ENCODE peak calls at places on chromosome 22, in four cellular contexts. Q is HepG2, A is HCT116, I is K562. D is an unnamed sample.

GRCh38 chr22:34960005-34960404 is 106.0 kb upstream of the ISX start:
- DNase-seq in Q (no peak), I (no peak), A (no peak), D (no peak)

GRCh38 chr22:20155330-20156041 is 4.6 kb upstream of the CCDC188 start:
- DNase-seq in A (no peak), I (no peak), Q (peak), D (no peak)

GRCh38 chr22:39952347-39952746 is 7.8 kb upstream of the TMA7B start:
- DNase-seq in Q (no peak), A (no peak), I (no peak), D (no peak)

GRCh38 chr22:38240734-38241252 is 32.0 kb downstream of the TMEM184B start:
- DNase-seq in A (peak), Q (no peak), I (peak), D (no peak)

GRCh38 chr22:32477608-32478007 is 3.0 kb downstream of the FBXO7 start:
- DNase-seq in A (no peak), Q (no peak), I (no peak), D (no peak)

GRCh38 chr22:32870474-32870873 is 69.0 kb downstream of the TIMP3 start:
- DNase-seq in Q (no peak), I (no peak), A (no peak), D (no peak)

GRCh38 chr22:25402501-25403283 is 161.8 kb upstream of the GRK3 start:
- DNase-seq in A (no peak), I (peak), Q (peak), D (no peak)

GRCh38 chr22:44340271-44341239 is 27.8 kb upstream of the SHISAL1 start:
- DNase-seq in Q (no peak), I (no peak), A (no peak), D (no peak)

GRCh38 chr22:41697126-41697775 is 2.1 kb upstream of the MEI1 start:
- DNase-seq in Q (peak), I (peak), A (peak), D (peak)

GRCh38 chr22:35624547-35624946 is 7.4 kb upstream of the MB start:
- DNase-seq in I (no peak), Q (no peak), A (no peak), D (no peak)

GRCh38 chr22:32584650-32585049 is 110.0 kb downstream of the FBXO7 start:
- DNase-seq in I (no peak), Q (no peak), A (no peak), D (no peak)

GRCh38 chr22:38755155-38755910 is 465 bp downstream of the SUN2 start:
- DNase-seq in A (no peak), I (peak), Q (peak), D (no peak)

GRCh38 chr22:41862160-41862529 is 29.2 kb downstream of the SREBF2 start:
- DNase-seq in Q (peak), A (no peak), I (peak), D (no peak)

GRCh38 chr22:17072877-17073276 is 11.9 kb upstream of the IL17RA start:
- DNase-seq in I (no peak), A (no peak), Q (no peak), D (no peak)

GRCh38 chr22:19523240-19524169 is 705 bp downstream of the CLDN5 start:
- DNase-seq in I (no peak), Q (no peak), A (no peak), D (no peak)

GRCh38 chr22:36510966-36511881 is 4.4 kb upstream of the FOXRED2 start:
- DNase-seq in Q (peak), I (peak), A (no peak), D (no peak)

GRCh38 chr22:43946391-43946680 is 8.9 kb upstream of the SAMM50 start:
- DNase-seq in A (no peak), I (peak), Q (no peak), D (no peak)

GRCh38 chr22:30876221-30876751 is 92.3 kb downstream of the MORC2 start:
- DNase-seq in A (no peak), Q (no peak), I (no peak), D (no peak)

GRCh38 chr22:44192098-44192810 is 11.5 kb downstream of the PARVG start:
- DNase-seq in Q (no peak), A (peak), I (peak), D (no peak)

GRCh38 chr22:37806409-37807338 is 1.1 kb upstream of the GCAT start:
- DNase-seq in Q (peak), I (peak), A (no peak), D (no peak)

GRCh38 chr22:19962246-19962908 is 20.8 kb upstream of the TXNRD2 start:
- DNase-seq in I (peak), A (peak), Q (peak), D (no peak)

GRCh38 chr22:36745301-36745995 is 30.5 kb downstream of the IFT27 start:
- DNase-seq in I (no peak), A (no peak), Q (no peak), D (no peak)

GRCh38 chr22:26235792-26236191 is 66.5 kb downstream of the SEZ6L start:
- DNase-seq in I (no peak), Q (no peak), A (no peak), D (no peak)

GRCh38 chr22:17120281-17120680 is 879 bp downstream of the TMEM121B start:
- DNase-seq in Q (no peak), I (peak), A (no peak), D (no peak)

GRCh38 chr22:38745676-38746460 is 9.9 kb downstream of the SUN2 start:
- DNase-seq in A (no peak), Q (no peak), I (no peak), D (no peak)

GRCh38 chr22:44838316-44839016 is 86.1 kb downstream of the ARHGAP8 start:
- DNase-seq in I (no peak), Q (no peak), A (no peak), D (no peak)

GRCh38 chr22:41334215-41334614 is 32.9 kb downstream of the ZC3H7B start:
- DNase-seq in Q (no peak), I (no peak), A (no peak), D (no peak)

GRCh38 chr22:48926663-48927062 is 901.0 kb downstream of the BRD1 start:
- DNase-seq in I (no peak), Q (no peak), A (no peak), D (no peak)
- TF ChIP-seq TCF7L2 in I (no peak), Q (no peak), A (no peak), D (no peak)

GRCh38 chr22:27531782-27532530 is 269.6 kb downstream of the MN1 start:
- DNase-seq in A (no peak), Q (no peak), I (no peak), D (no peak)
- TF ChIP-seq TCF7L2 in A (no peak), Q (no peak), I (no peak), D (no peak)

DNA sequence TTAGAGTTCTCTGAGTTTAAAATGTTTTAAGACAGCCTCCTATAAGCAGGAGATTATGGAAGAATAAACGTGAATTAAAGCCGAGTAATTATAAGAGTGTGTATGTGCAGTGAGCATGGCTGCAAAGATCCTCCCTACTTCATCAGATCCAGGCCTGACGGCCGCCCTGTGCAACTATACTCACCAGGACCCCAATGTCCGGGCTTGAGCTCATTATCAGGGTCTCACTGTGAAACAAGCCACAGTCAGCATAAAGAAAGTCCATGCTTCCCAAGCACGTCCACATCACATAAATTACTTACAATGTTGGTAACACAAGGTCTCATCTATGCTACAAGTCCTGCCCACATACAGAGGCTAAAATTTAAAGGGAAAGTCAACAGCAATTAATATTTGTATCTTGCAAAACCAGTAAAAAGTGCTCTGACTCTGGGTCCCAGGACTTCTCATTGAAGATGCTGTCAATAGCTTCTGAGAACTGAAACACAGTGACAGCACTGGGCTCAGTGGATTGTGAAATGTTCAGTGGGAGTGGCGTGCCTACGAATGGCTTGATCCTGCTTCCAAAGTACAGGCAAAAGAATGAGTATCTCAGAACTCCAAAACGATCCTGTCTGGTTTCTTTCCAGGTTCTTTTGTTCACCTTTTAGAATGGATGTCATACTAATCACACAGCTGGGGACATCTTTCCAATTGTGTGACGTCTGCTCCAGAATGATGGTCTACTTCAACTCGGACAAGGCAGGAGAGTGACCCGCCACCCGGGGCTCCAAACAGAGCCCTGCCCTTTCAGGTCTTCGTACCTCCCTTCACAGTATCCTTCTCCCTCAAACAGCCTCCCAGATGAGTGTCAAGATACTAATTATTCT is 72.1 kb upstream of the ARFGAP3 start:
- DNase-seq in Q (peak), I (no peak), A (no peak), D (no peak)
- TF ChIP-seq TCF7L2 in Q (no peak), I (no peak), A (no peak), D (no peak)

GRCh38 chr22:24059121-24059520 is 48.0 kb downstream of the CABIN1 start:
- DNase-seq in Q (no peak), I (no peak), A (no peak), D (no peak)
- TF ChIP-seq TCF7L2 in Q (no peak), I (no peak), A (no peak), D (no peak)

GRCh38 chr22:29710193-29710592 is 9.6 kb upstream of the CABP7 start:
- DNase-seq in Q (no peak), I (no peak), A (no peak), D (no peak)
- TF ChIP-seq TCF7L2 in Q (no peak), I (no peak), A (no peak), D (no peak)

DNA sequence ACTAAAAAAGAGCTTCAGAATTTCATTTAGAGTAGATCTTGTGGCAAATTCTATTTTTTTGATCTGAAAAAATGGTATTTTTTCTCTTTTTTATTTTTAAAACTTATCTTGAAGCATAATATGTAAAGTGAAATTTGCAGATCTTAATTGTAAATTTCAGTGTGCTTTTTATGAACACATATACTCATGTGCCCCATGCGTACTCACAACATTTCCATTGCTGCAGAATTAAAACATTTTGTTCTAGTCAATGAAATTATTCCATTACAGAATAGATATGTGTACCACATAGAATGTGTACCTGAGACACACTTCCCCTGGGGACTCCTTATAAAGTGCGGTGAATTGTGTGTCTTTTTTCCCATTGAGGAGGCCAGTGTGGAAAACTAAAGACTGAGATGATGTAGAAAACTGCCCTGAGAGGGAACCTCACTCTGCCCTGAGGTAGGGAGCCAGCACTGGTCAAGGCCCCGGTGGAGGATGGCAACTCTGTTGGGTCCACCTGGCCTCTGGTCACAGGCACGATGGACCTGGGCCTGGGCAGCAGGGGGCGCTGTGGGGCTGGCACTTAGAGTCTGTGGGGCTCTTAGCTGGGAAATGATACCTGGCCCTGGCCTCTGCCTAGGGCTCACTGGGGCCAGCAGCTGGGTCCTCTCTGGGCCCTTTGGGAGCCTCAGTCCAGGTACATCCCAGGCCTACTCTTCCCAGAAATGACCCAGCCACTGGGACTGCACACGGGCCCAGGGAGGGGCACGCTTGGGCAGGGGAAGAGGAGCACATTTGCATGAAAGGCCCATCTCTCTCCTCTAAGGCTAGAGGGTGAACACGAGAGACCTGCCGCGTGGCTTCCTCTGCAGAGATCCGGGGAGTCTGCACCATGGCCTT is 77.9 kb upstream of the TOP3B start:
- DNase-seq in Q (peak), I (peak), A (peak), D (peak)
- TF ChIP-seq TCF7L2 in Q (no peak), I (no peak), A (no peak), D (no peak)

DNA sequence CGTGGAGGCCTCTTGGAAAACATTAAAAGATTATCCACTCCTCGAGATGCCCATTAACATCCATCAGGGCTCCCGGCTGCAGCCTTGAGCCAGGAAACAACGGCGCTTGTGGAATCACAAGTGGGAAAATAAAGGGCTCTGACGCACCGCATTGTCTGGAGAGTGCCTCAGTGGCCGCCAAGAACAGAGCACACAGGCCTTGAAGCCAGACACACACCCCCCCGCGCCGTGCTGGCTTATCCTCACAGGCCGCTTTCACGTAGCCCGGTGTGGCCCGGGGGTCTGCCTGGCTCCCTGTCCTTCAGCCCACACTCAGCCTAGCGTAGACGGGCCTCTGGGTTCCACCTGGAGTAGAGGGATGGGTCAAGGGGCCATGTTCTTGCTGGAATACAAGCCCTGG is 1020.5 kb downstream of the BRD1 start:
- DNase-seq in Q (no peak), I (no peak), A (no peak), D (no peak)
- TF ChIP-seq TCF7L2 in Q (no peak), I (no peak), A (no peak), D (no peak)

DNA sequence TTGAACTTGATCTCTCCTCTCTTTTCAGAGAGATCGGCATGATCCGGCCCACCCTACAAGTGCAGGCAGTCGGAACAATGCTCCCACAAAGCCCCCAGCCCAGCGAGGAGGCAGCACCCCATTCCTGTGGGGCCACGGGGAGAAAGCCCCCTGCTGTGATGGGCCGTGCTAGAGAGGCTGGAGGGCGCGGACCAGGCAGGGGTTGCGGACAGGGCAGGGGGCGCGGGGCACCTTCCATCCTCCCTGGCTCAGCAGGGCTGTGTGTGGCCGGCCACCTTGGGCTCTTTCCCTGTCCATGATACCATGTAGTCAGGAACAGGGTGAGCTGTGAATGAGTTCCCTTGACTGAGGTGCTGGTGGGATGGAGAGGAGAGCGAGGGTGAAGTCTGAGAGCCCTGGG is 379.8 kb downstream of the BRD1 start:
- DNase-seq in Q (no peak), A (no peak), I (no peak), D (no peak)
- TF ChIP-seq TCF7L2 in Q (no peak), A (no peak), I (no peak), D (no peak)